ENCODE peak calls at places on chromosomes 1 and 21, in nine cellular contexts. E, N, D, L, M, K, T, O and I are unnamed samples.
A peak's percentile ranks its signal among the peaks of the same experiment; 100 is the strongest.

GRCh38 chr1:53639251-53639721 is 99.7 kb downstream of the GLIS1 start:
- DNase-seq in E (no peak), N (peak; percentile 32), D (no peak), L (no peak), M (no peak), K (no peak), T (no peak), O (no peak), I (no peak)

GRCh38 chr1:38015978-38016640 is 3.6 kb downstream of the UTP11 start:
- DNase-seq in E (no peak), N (peak; percentile 44), D (no peak), L (no peak), M (no peak), K (no peak), T (no peak), O (no peak), I (no peak)

GRCh38 chr1:230632273-230632873 is 9.9 kb upstream of the COG2 start:
- DNase-seq in E (peak; percentile 70), N (peak; percentile 42), D (no peak), L (peak; percentile 56), M (no peak), K (no peak), T (peak; percentile 10), O (peak; percentile 53), I (peak; percentile 16)

GRCh38 chr1:91993256-91993655 is 36.5 kb upstream of the EPHX4 start:
- DNase-seq in E (no peak), N (no peak), D (no peak), L (no peak), M (no peak), K (no peak), T (no peak), O (no peak), I (no peak)

GRCh38 chr1:110872745-110873435 is at the start of gene CD53:
- DNase-seq in E (no peak), N (no peak), D (peak; percentile 73), L (no peak), M (peak; percentile 69), K (no peak), T (no peak), O (peak; percentile 52), I (no peak)

GRCh38 chr1:246032111-246032551 is 474.9 kb downstream of the SMYD3 start:
- DNase-seq in E (no peak), N (no peak), D (no peak), L (no peak), M (no peak), K (no peak), T (no peak), O (no peak), I (no peak)

GRCh38 chr1:200153277-200154055 is 126.0 kb downstream of the NR5A2 start:
- DNase-seq in E (no peak), N (no peak), D (peak; percentile 50), L (no peak), M (no peak), K (no peak), T (no peak), O (no peak), I (no peak)

GRCh38 chr1:68791800-68792199 is 294.9 kb upstream of the DEPDC1 start:
- DNase-seq in E (peak; percentile 18), N (no peak), D (no peak), L (no peak), M (no peak), K (no peak), T (no peak), O (no peak), I (no peak)

GRCh38 chr1:225447649-225448048 is 19.8 kb upstream of the LBR start:
- DNase-seq in E (no peak), N (peak; percentile 90), D (no peak), L (no peak), M (peak; percentile 25), K (no peak), T (peak; percentile 72), O (peak; percentile 49), I (no peak)
- H3K4me1 ChIP-seq in E (peaks cover 9% of the 10 kb centered on the region), N (peaks cover 21% of the 10 kb centered on the region), D (peaks cover 47% of the 10 kb centered on the region), L (peaks cover 6% of the 10 kb centered on the region), M (peaks cover 35% of the 10 kb centered on the region), K (peaks cover 64% of the 10 kb centered on the region), T (peaks cover 2% of the 10 kb centered on the region), O (peaks cover 54% of the 10 kb centered on the region), I (peaks cover 3% of the 10 kb centered on the region)

GRCh38 chr1:6501414-6501813 is 9.9 kb upstream of the PLEKHG5 start:
- DNase-seq in E (no peak), N (no peak), D (no peak), L (no peak), M (no peak), K (no peak), T (no peak), O (no peak), I (no peak)
- H3K4me3 ChIP-seq in E (no peak overlapping the region), N (no peak overlapping the region), D (no peak overlapping the region), L (no peak overlapping the region), M (no peak overlapping the region), K (no peak overlapping the region), T (no peak overlapping the region), O (no peak overlapping the region), I (no peak overlapping the region)

GRCh38 chr1:71184410-71184809 is 103.6 kb upstream of the ZRANB2 start:
- DNase-seq in E (no peak), N (no peak), D (no peak), L (no peak), M (no peak), K (no peak), T (no peak), O (no peak), I (no peak)
- H3K4me1 ChIP-seq in E (no peaks in the 10 kb centered on the region), N (no peaks in the 10 kb centered on the region), D (no peaks in the 10 kb centered on the region), L (no peaks in the 10 kb centered on the region), M (no peaks in the 10 kb centered on the region), K (no peaks in the 10 kb centered on the region), T (no peaks in the 10 kb centered on the region), O (no peaks in the 10 kb centered on the region), I (no peaks in the 10 kb centered on the region)

DNA sequence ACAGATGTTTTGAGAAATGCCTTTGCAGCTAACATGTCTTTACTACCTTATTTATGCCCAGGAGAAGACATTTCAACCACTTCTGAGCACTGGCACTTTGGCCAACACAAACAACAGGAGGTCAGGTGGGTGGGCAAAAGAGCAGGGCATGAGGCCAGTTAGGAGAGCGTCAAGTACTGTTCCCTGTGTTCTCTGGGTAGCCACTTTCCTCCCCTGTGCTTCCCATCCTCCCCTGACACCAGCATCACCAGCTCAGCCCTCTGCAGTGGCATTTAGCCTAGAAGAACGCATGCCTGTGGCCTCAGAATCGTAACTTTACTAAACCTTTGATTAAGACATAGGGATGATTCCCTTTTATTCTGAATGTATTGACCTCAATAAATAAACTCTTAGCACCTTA is 18.3 kb downstream of the BTG2 start:
- DNase-seq in E (no peak), N (no peak), D (no peak), L (no peak), M (no peak), K (no peak), T (no peak), O (no peak), I (no peak)
- H3K4me3 ChIP-seq in E (no peak overlapping the region), N (no peak overlapping the region), D (no peak overlapping the region), L (no peak overlapping the region), M (peak overlapping the region; percentile 6), K (no peak overlapping the region), T (no peak overlapping the region), O (no peak overlapping the region), I (no peak overlapping the region)

DNA sequence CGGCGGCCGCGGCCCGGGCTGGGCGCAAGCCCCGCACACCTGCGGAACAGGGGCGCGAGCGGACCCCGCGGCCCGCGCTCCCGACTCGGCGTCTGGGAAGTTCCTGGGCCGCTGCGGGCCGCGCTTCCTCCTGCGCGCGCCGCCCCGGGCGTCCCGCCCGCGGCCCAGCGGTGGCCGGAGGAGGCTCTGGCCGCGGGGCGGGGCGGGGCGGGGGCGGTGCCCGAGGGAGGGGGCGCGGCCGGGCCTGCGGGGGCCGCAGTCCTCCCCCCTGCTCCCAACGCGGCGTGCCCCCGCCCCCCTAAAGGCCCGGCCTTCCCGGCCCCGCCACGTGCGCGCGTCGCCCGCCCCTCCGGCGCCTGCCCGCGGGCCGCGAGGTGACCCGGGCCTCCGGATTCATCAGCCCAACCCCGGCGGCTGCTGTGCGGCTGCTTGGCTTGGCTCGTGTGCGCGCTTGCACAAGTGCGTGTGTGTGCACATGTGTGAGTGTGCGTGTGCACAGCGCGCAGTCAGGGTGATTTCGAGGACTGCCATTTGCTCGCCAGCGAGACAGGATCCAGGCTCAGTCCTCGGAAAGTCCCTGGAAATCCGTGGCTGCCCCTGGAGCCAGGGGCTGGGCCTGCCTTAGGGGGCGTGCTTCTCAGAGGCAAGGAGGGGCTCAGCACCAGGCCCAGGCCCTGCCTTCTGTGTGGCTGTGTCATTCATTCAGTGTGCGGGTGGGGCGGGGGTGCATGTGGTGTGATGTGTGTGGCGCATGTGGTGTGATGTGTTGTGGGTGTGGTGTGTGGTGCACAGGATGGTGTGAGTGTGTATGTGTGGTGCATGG is at the start of gene C2CD2:
- DNase-seq in E (peak; percentile 83), N (peak; percentile 71), D (no peak), L (peak; percentile 68), M (no peak), K (peak; percentile 77), T (no peak), O (peak; percentile 68), I (peak; percentile 31)
- H3K4me1 ChIP-seq in E (peaks cover 32% of the 10 kb centered on the region), N (peaks cover 19% of the 10 kb centered on the region), D (peaks cover 6% of the 10 kb centered on the region), L (peaks cover 24% of the 10 kb centered on the region), M (peaks cover 8% of the 10 kb centered on the region), K (peaks cover 58% of the 10 kb centered on the region), T (peaks cover 14% of the 10 kb centered on the region), O (peaks cover 7% of the 10 kb centered on the region), I (peaks cover 9% of the 10 kb centered on the region)